ENCODE peak calls at places on chromosomes 11 and 22, in eight cellular contexts. M, N, W, E, F, O, X and V are unnamed samples.
A peak's percentile ranks its signal among the peaks of the same experiment; 100 is the strongest.

GRCh38 chr11:69089258-69089657 is 40.5 kb downstream of the TPCN2 start:
- DNase-seq in X (no peak), W (no peak), M (no peak), E (no peak), O (no peak), F (no peak), N (no peak), V (no peak)

GRCh38 chr11:119363874-119364590 is 17.5 kb downstream of the USP2 start:
- DNase-seq in X (no peak), M (no peak), E (peak; percentile 45), F (peak; percentile 64), N (no peak), W (peak; percentile 31), O (peak; percentile 74), V (no peak)

GRCh38 chr11:22337571-22338464 is at the start of gene SLC17A6:
- DNase-seq in O (peak; percentile 63), E (peak; percentile 19), W (no peak), X (peak; percentile 43), F (no peak), M (no peak), N (no peak), V (peak; percentile 47)

GRCh38 chr11:134841972-134842371 is 429.9 kb upstream of the B3GAT1 start:
- DNase-seq in O (no peak), M (no peak), E (no peak), F (no peak), N (no peak), W (no peak), X (no peak), V (no peak)

GRCh38 chr11:68974421-68975194 is 6.2 kb downstream of the MRGPRD start:
- DNase-seq in W (peak; percentile 62), M (no peak), E (peak; percentile 31), X (no peak), O (peak; percentile 46), N (no peak), F (no peak), V (peak; percentile 16)

GRCh38 chr22:43220625-43221380 is 33.9 kb upstream of the TTLL12 start:
- DNase-seq in E (no peak), O (no peak), M (no peak), N (no peak), F (no peak), X (no peak), W (no peak), V (no peak)

GRCh38 chr11:19018901-19019300 is 41.6 kb downstream of the MRGPRX2 start:
- DNase-seq in F (no peak), O (peak; percentile 31), X (peak; percentile 70), W (no peak), N (no peak), M (no peak), E (no peak), V (peak; percentile 24)

GRCh38 chr11:61594907-61595257 is 14.0 kb upstream of the SYT7 start:
- DNase-seq in N (no peak), W (no peak), X (no peak), M (no peak), O (no peak), F (no peak), E (no peak), V (no peak)

GRCh38 chr22:46546466-46547178 is 9.2 kb upstream of the CELSR1 start:
- DNase-seq in E (no peak), F (no peak), X (no peak), N (no peak), O (no peak), W (no peak), M (no peak), V (no peak)

GRCh38 chr11:75719639-75720239 is 2.1 kb downstream of the MOGAT2 start:
- DNase-seq in O (no peak), E (no peak), F (no peak), X (no peak), W (no peak), N (no peak), M (no peak), V (no peak)

GRCh38 chr11:119476666-119477331 is 53.8 kb upstream of the THY1 start:
- DNase-seq in E (no peak), M (no peak), N (no peak), O (no peak), F (no peak), W (no peak), X (peak; percentile 5), V (no peak)

GRCh38 chr11:27839226-27839913 is 139.1 kb upstream of the BDNF start:
- DNase-seq in X (no peak), N (no peak), E (no peak), M (no peak), O (no peak), F (no peak), W (no peak), V (no peak)

GRCh38 chr11:13449522-13449921 is 13.5 kb downstream of the BTBD10 start:
- DNase-seq in E (no peak), O (no peak), M (no peak), F (no peak), W (no peak), X (no peak), N (no peak), V (no peak)

GRCh38 chr22:23216331-23217170 is 36.2 kb downstream of the BCR start:
- DNase-seq in X (no peak), E (peak; percentile 65), O (no peak), F (no peak), M (peak; percentile 15), N (peak; percentile 27), W (no peak), V (peak; percentile 87)

GRCh38 chr11:93199616-93200015 is 1.8 kb upstream of the SLC36A4 start:
- DNase-seq in O (no peak), W (no peak), M (no peak), X (no peak), N (no peak), E (no peak), F (no peak), V (no peak)

GRCh38 chr22:23903328-23903971 is 9.3 kb downstream of the MIF start:
- DNase-seq in M (no peak), X (no peak), W (no peak), N (no peak), F (no peak), E (no peak), O (no peak), V (no peak)

GRCh38 chr11:38226684-38227083 is 1628.6 kb upstream of the RAG2 start:
- DNase-seq in M (no peak), N (no peak), E (no peak), X (no peak), F (no peak), O (no peak), W (no peak), V (no peak)

GRCh38 chr22:20237480-20238440 is 30.4 kb downstream of the RTN4R start:
- DNase-seq in X (no peak), N (peak; percentile 61), O (no peak), F (no peak), W (no peak), E (peak; percentile 54), M (no peak), V (peak; percentile 82)

GRCh38 chr11:2987881-2988280 is 4.2 kb downstream of the NAP1L4 start:
- DNase-seq in E (peak; percentile 71), N (peak; percentile 60), O (no peak), F (no peak), M (no peak), X (no peak), W (no peak), V (no peak)

GRCh38 chr22:47281126-47282106 is 519.0 kb downstream of the TBC1D22A start:
- DNase-seq in F (no peak), N (no peak), X (no peak), M (no peak), O (no peak), E (no peak), W (peak; percentile 6), V (no peak)

GRCh38 chr22:49015459-49015858 is 812.2 kb downstream of the BRD1 start:
- DNase-seq in O (no peak), F (no peak), X (no peak), W (no peak), M (no peak), N (no peak), E (no peak), V (no peak)

GRCh38 chr22:22684605-22685561 is 40.5 kb downstream of the GGTLC2 start:
- DNase-seq in X (peak; percentile 37), M (no peak), W (no peak), O (peak; percentile 43), N (no peak), E (peak; percentile 21), F (no peak), V (peak; percentile 35)

GRCh38 chr22:46219650-46220049 is 30.4 kb downstream of the CDPF1 start:
- DNase-seq in X (no peak), F (no peak), E (peak; percentile 45), W (no peak), N (no peak), M (no peak), O (no peak), V (peak; percentile 45)

GRCh38 chr22:28977050-28977449 is 84.6 kb downstream of the C22orf31 start:
- DNase-seq in O (no peak), W (no peak), M (no peak), X (no peak), N (no peak), E (no peak), F (no peak), V (no peak)

GRCh38 chr11:96019271-96019670 is 95.4 kb upstream of the MTMR2 start:
- DNase-seq in F (no peak), N (no peak), O (no peak), X (no peak), M (no peak), W (no peak), E (no peak), V (no peak)

GRCh38 chr22:48424201-48424627 is 1403.5 kb downstream of the BRD1 start:
- DNase-seq in E (no peak), N (no peak), O (no peak), X (no peak), M (no peak), W (no peak), F (no peak), V (no peak)